ENCODE peak calls at places on chromosomes 13 and 19, in seven cellular contexts. I is upper lobe of right lung, F is heart right ventricle, B is Panc1, E is stomach, W is ovary, S is thoracic aorta. T is an unnamed sample. For H3K36me3, the result is how much of the 10 kb centered on the place peaks cover.

GRCh38 chr19:14265285-14266036 is 59.5 kb upstream of the ADGRL1 start:
- DNase-seq in F (no peak), W (no peak), S (no peak), B (no peak), E (no peak), I (no peak), T (no peak)

GRCh38 chr13:111906816-111907215 is 160.1 kb upstream of the SOX1 start:
- DNase-seq in F (no peak), W (no peak), I (no peak), E (no peak), S (no peak), B (no peak), T (no peak)

GRCh38 chr13:111210488-111210887 is 95.4 kb downstream of the ARHGEF7 start:
- DNase-seq in S (no peak), B (no peak), E (no peak), W (no peak), F (peak), I (peak), T (peak)

GRCh38 chr13:35727881-35728280 is 251.4 kb upstream of the MAB21L1 start:
- DNase-seq in W (no peak), B (no peak), F (no peak), E (no peak), I (no peak), S (no peak), T (no peak)

GRCh38 chr19:40862785-40863184 is 12.5 kb upstream of the CYP2A6 start:
- DNase-seq in F (no peak), I (no peak), W (no peak), E (no peak), S (no peak), B (no peak), T (no peak)

GRCh38 chr13:42394361-42395065 is 122.6 kb downstream of the AKAP11 start:
- DNase-seq in I (no peak), F (no peak), B (no peak), E (no peak), S (no peak), W (no peak), T (no peak)

GRCh38 chr19:18878058-18878797 is 17.7 kb downstream of the CERS1 start:
- DNase-seq in I (no peak), W (no peak), E (no peak), B (no peak), S (no peak), F (no peak), T (no peak)

GRCh38 chr13:112444001-112444311 is 67.8 kb downstream of the SPACA7 start:
- DNase-seq in W (no peak), I (peak), E (peak), F (peak), S (no peak), B (peak), T (peak)

GRCh38 chr13:91719033-91719432 is 320.6 kb downstream of the GPC5 start:
- DNase-seq in I (no peak), F (peak), B (no peak), E (no peak), W (no peak), S (no peak), T (no peak)

DNA sequence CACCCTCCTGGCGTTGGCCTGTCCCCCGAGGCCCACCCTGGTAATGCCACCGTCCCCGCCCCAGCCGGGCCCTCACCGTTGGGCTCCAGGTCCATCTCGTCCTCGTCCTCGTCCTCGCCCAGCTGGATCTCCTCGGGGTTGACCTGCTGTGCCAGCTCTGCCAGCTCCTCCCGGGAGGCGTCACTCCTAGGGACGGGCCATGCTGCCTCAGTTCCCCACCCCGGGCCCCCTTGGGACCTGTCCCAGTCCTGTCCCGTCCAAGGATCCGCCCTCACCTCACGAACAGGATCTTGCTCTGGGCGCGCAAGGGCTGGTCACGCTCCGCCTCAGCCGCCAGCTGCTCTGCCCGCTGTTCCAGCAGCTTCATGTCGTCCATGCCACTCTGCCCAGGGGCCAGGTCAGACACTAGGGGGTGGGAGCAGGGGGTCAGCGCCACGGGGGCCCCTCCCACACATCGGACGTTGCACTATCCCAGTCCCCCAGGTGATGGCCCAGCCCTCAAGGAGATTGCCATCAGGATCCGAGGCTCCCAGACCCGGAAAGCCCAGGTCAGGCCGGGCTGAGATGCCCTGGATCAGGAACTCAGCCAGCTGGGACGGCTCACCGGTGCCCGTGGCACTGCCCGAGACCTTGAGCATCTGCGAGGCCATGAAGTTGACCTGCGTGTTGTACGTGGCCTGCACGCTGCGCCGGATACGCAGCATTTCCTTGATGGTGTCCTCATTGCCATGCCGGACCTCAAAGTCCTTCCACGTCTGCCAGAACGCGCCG is 9.5 kb downstream of the XAB2 start:
- DNase-seq in I (no peak), S (no peak), B (no peak), F (no peak), E (peak), W (no peak), T (peak)
- H3K36me3 ChIP-seq in I (half or more), S (under half), B (under half), F (under half), E (under half), W (under half), T (half or more)

GRCh38 chr19:31718898-31719297 is 369.7 kb upstream of the TSHZ3 start:
- DNase-seq in E (no peak), F (no peak), I (no peak), B (no peak), S (no peak), W (peak), T (no peak)
- H3K27ac ChIP-seq in E (no peak), F (no peak), I (no peak), B (no peak), S (no peak), W (no peak), T (no peak)

DNA sequence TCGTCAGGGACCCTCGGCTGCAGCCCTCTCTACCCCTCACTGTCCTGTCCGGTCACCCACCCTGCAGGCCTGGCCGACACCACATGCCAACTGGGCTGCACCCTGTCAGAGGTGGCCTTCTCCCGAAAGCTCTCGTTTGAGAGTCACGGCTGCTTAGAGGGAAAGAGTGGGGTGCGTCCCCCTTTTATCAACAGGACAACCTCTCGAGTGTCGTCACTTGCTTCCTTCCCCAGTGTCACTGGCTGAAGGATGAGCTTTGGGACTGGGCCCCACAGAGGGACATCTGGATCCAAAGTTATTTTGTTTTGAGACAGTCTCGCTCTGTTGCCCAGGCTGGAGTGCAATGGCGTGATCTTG is 28.5 kb downstream of the MAP2K2 start:
- DNase-seq in E (no peak), B (no peak), F (no peak), W (no peak), S (no peak), I (no peak), T (no peak)
- H3K36me3 ChIP-seq in E (under half), B (under half), F (under half), W (under half), S (under half), I (under half), T (half or more)

GRCh38 chr19:39110263-39110967 is 15.2 kb upstream of the PAK4 start:
- DNase-seq in B (peak), F (peak), I (peak), E (peak), S (no peak), W (peak), T (no peak)
- H3K27ac ChIP-seq in B (peak), F (no peak), I (no peak), E (no peak), S (no peak), W (no peak), T (no peak)

DNA sequence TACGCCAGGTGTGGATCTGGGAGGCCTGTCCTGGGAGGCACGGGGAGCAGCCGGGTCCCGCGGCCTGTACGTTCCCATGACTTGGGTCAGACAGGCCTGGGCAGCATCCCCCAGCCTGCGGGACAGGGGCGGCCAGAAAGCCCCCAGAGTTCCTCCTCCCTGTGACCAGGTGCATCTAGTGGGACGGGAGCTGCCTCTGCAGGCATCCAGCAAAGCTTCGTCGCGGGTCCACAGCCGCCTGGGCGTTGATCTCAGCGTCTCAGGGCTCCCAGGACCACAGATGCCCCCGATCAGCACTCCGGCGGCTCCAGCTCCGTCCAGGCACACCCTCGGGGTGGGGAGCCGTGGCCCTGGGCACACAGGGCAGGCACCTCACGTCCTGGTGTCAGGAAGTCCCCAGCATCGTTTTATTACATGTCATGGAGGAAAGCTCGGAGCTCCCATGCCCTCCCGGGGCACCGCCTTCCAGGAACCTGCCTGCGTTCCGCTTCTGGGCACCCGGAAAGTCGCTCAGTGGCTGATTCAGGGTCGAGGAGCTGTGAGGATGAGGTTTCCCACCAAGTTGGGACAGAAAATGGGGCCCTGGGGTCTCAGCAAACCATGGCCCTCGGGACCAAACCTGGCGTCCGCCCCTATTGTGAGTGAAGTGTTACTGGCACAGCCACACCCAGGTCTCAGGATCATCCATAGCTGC is 1.5 kb upstream of the GZMM start:
- DNase-seq in W (no peak), B (no peak), S (no peak), E (no peak), I (no peak), F (no peak), T (no peak)
- H3K36me3 ChIP-seq in W (under half), B (under half), S (under half), E (under half), I (under half), F (under half), T (under half)

DNA sequence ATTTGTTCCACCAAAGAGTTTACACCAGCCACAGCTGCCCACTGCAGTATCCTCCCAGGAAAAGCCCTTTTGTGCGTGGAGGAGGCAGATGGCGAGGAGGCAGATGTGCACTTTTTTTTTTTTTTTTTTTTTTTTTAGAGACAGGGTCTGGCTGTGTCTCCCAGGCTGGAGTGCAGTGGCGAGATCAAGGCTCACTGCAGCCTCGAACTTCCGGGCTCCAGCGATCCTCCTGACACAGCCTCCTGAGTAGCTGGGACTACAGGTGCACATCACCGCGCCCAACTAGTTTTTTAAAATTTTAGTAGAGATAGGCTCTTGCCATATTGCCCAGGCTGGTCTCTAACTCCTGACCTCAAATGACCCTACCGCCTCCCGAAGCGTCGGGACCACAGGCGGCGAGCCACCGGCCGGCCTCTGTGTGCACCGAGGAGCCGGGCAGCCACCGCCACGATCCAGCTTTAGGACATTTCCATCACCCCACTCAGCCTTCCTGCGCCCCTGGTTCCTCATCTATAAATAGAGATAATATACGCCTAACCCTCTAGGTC is 563 bp upstream of the PDCD5 start:
- DNase-seq in I (no peak), E (no peak), F (no peak), W (no peak), B (no peak), S (no peak), T (no peak)
- H3K27ac ChIP-seq in I (peak), E (peak), F (peak), W (no peak), B (peak), S (peak), T (peak)

GRCh38 chr19:10368101-10368803 is 12.1 kb downstream of the TYK2 start:
- DNase-seq in S (no peak), I (no peak), F (no peak), B (no peak), E (no peak), W (no peak), T (no peak)
- H3K36me3 ChIP-seq in S (under half), I (half or more), F (under half), B (under half), E (half or more), W (under half), T (half or more)

GRCh38 chr13:44760434-44760833 is 184.3 kb upstream of the TSC22D1 start:
- DNase-seq in I (no peak), B (no peak), W (no peak), E (no peak), F (no peak), S (no peak), T (no peak)

GRCh38 chr13:44759222-44759721 is 183.1 kb upstream of the TSC22D1 start:
- DNase-seq in W (no peak), B (no peak), F (no peak), S (no peak), E (peak), I (no peak), T (no peak)

GRCh38 chr13:44758595-44759221 is 182.6 kb upstream of the TSC22D1 start:
- DNase-seq in W (no peak), S (no peak), E (no peak), B (no peak), I (no peak), F (no peak), T (no peak)

GRCh38 chr13:44757671-44758070 is 181.5 kb upstream of the TSC22D1 start:
- DNase-seq in E (no peak), B (no peak), I (no peak), W (no peak), S (no peak), F (no peak), T (no peak)

DNA sequence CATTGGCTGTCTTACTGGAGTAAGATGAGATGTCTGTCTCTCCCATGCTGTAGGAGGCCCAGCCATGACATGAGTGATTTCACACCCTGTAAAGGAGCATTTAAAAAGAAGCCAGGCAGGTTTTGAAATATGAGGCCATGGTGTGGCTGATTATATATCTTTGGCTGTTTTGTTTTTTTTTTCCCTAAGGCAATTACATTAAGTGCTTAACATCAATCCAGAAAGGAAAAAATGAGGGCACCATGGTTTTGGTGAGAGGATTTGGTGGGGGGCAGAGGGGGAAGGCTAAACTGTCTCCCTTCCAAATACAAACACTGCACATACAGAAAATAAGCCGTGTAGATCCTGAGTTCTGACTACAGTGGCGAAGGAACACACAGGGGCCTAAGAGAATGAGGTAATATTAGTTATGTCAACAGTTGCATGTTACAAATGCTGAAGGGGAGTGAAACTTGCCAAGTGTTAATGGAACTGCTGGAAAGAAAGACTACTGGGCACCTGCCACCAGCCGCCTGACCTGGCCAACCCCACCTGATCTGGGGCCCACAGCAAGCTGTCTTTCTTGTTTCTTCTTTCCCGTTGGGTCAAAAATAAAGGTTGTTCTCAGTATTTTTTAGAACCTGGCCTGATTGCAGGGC is 183.7 kb upstream of the TSC22D1 start:
- DNase-seq in S (no peak), I (peak), B (no peak), W (no peak), E (peak), F (no peak), T (no peak)
- H3K27ac ChIP-seq in S (peak), I (no peak), B (no peak), W (no peak), E (peak), F (no peak), T (no peak)

T was measured in left lung.